ENCODE peak calls at places on chromosomes 13 and 19, in four cellular contexts. P is astrocyte of the spinal cord; W is stimulated activated CD8-positive, alpha-beta memory T cell treated with anti-CD3 and anti-CD28 coated beads, Interleukin-7, amount 100 ng/mL, for 1 hour; O is aorta. H is an unnamed sample.

GRCh38 chr19:33381101-33381500 is 7.6 kb downstream of the CEBPG start:
- DNase-seq in P (no peak), W (no peak), O (no peak), H (no peak)

GRCh38 chr13:114256547-114256946 is 21.9 kb downstream of the CDC16 start:
- DNase-seq in P (no peak), W (no peak), O (no peak), H (no peak)

GRCh38 chr19:12974301-12975220 is 5.2 kb downstream of the DAND5 start:
- DNase-seq in P (no peak), W (no peak), O (no peak), H (no peak)

GRCh38 chr19:56934438-56935090 is 94.0 kb upstream of the PEG3 start:
- DNase-seq in P (no peak), W (no peak), O (no peak), H (no peak)

GRCh38 chr19:12723643-12724426 is at the start of gene TNPO2:
- DNase-seq in P (peak), W (peak), O (no peak), H (peak)

GRCh38 chr19:51726049-51726448 is 2.3 kb upstream of the HAS1 start:
- DNase-seq in P (peak), W (no peak), O (peak), H (no peak)

GRCh38 chr19:48513289-48514122 is 1.9 kb upstream of the LMTK3 start:
- DNase-seq in P (peak), W (no peak), O (no peak), H (peak)

GRCh38 chr19:13053761-13054604 is 48.7 kb downstream of the LYL1 start:
- DNase-seq in P (peak), W (no peak), O (peak), H (no peak)

GRCh38 chr13:80050252-80050651 is 290.7 kb downstream of the SPRY2 start:
- DNase-seq in P (peak), W (no peak), O (no peak), H (no peak)

GRCh38 chr19:8423821-8424223 is 10.7 kb downstream of the MARCHF2 start:
- DNase-seq in P (peak), W (no peak), O (peak), H (no peak)

GRCh38 chr13:43648733-43649132 is 138.0 kb downstream of the ENOX1 start:
- DNase-seq in P (no peak), W (no peak), O (no peak), H (no peak)

GRCh38 chr19:12244370-12244769 is 50.3 kb downstream of the ZNF44 start:
- DNase-seq in P (no peak), W (no peak), O (no peak), H (no peak)

GRCh38 chr19:31332096-31332495 is 17.1 kb downstream of the TSHZ3 start:
- DNase-seq in P (no peak), W (no peak), O (no peak), H (no peak)

GRCh38 chr13:106744516-106744915 is 176.6 kb upstream of the ARGLU1 start:
- DNase-seq in P (no peak), W (no peak), O (no peak), H (no peak)

GRCh38 chr19:48194041-48194871 is 23.8 kb downstream of the ZSWIM9 start:
- DNase-seq in P (no peak), W (no peak), O (no peak), H (peak)

GRCh38 chr13:76884167-76884566 is 2.0 kb downstream of the KCTD12 start:
- DNase-seq in P (peak), W (no peak), O (peak), H (no peak)

GRCh38 chr19:36950335-36951119 is 34.4 kb downstream of the ZNF568 start:
- DNase-seq in P (no peak), W (no peak), O (no peak), H (no peak)

GRCh38 chr19:49475995-49476880 is 2.2 kb downstream of the FLT3LG start:
- DNase-seq in P (no peak), W (no peak), O (no peak), H (no peak)

GRCh38 chr19:14363203-14364097 is 17.8 kb upstream of the ADGRE5 start:
- DNase-seq in P (peak), W (no peak), O (peak), H (no peak)

GRCh38 chr19:39607021-39607420 is 4.7 kb downstream of the LGALS13 start:
- DNase-seq in P (no peak), W (no peak), O (no peak), H (no peak)

GRCh38 chr19:39126593-39127187 is 1.1 kb downstream of the PAK4 start:
- DNase-seq in P (peak), W (no peak), O (no peak), H (no peak)

GRCh38 chr13:114101831-114102520 is 30.4 kb downstream of the RASA3 start:
- DNase-seq in P (no peak), W (no peak), O (peak), H (no peak)

GRCh38 chr13:50156140-50156539 is 140.9 kb downstream of the KCNRG start:
- DNase-seq in P (peak), W (no peak), O (no peak), H (no peak)

GRCh38 chr13:98965325-98965724 is 12.5 kb downstream of the DOCK9 start:
- DNase-seq in P (no peak), W (no peak), O (no peak), H (no peak)

GRCh38 chr19:35561436-35561835 is 2.0 kb downstream of the ATP4A start:
- DNase-seq in P (no peak), W (no peak), O (no peak), H (no peak)

GRCh38 chr13:26881154-26881553 is 120.6 kb upstream of the GPR12 start:
- DNase-seq in P (peak), W (no peak), O (no peak), H (no peak)

GRCh38 chr19:6935618-6936017 is 48.2 kb downstream of the ADGRE1 start:
- DNase-seq in P (no peak), W (no peak), O (no peak), H (no peak)

GRCh38 chr13:91729859-91730258 is 331.4 kb downstream of the GPC5 start:
- DNase-seq in P (no peak), W (no peak), O (no peak), H (no peak)